ENCODE peak calls at places on chromosomes 11 and 22, in ten cellular contexts. X is transverse colon, Z is ovary, H is stomach, M is A549, B is tibial nerve, E is sigmoid colon, F is SK-N-SH, O is upper lobe of left lung, S is K562. Q is an unnamed sample. For H3K4me1, the result is how much of the 10 kb centered on the place peaks cover.

GRCh38 chr11:1155274-1155693 is 2.5 kb upstream of the MUC5AC start:
- DNase-seq in F (no peak), E (no peak), S (no peak), H (no peak), Z (no peak), X (no peak), M (no peak), O (no peak), B (no peak), Q (no peak)

GRCh38 chr11:87290304-87290922 is 252.7 kb downstream of the TMEM135 start:
- DNase-seq in H (no peak), E (no peak), O (no peak), F (peak), M (peak), X (no peak), B (no peak), Z (no peak), S (peak), Q (no peak)

GRCh38 chr11:30120045-30120589 is 103.3 kb upstream of the KCNA4 start:
- DNase-seq in X (no peak), E (no peak), B (no peak), Z (no peak), O (no peak), M (no peak), S (no peak), H (no peak), F (no peak), Q (no peak)

GRCh38 chr11:60164550-60165075 is 18.3 kb downstream of the MS4A6A start:
- DNase-seq in O (no peak), Z (no peak), E (no peak), X (no peak), B (no peak), H (no peak), M (no peak), F (no peak), S (no peak), Q (no peak)

GRCh38 chr11:131815631-131816030 is 445.2 kb downstream of the NTM start:
- DNase-seq in B (no peak), S (no peak), E (no peak), H (no peak), X (no peak), M (no peak), Z (no peak), O (no peak), F (no peak), Q (peak)

GRCh38 chr11:130520231-130520630 is 71.8 kb downstream of the ADAMTS15 start:
- DNase-seq in S (no peak), X (no peak), H (no peak), O (no peak), E (no peak), Z (no peak), M (no peak), B (no peak), F (no peak), Q (peak)

GRCh38 chr11:126495806-126496205 is 140.3 kb downstream of the ST3GAL4 start:
- DNase-seq in H (no peak), S (no peak), F (peak), B (no peak), M (no peak), O (no peak), X (no peak), E (peak), Z (no peak), Q (no peak)

GRCh38 chr22:49322231-49322630 is 505.4 kb downstream of the BRD1 start:
- DNase-seq in Z (no peak), H (peak), S (no peak), F (no peak), O (no peak), E (no peak), M (no peak), X (no peak), B (no peak), Q (peak)

GRCh38 chr11:119700536-119701346 is 28.3 kb downstream of the NECTIN1 start:
- DNase-seq in B (no peak), X (no peak), E (no peak), O (peak), Z (no peak), F (no peak), S (no peak), H (no peak), M (no peak), Q (no peak)

GRCh38 chr11:85845052-85845631 is 10.0 kb upstream of the CCDC83 start:
- DNase-seq in X (no peak), H (no peak), F (no peak), S (no peak), E (no peak), B (no peak), M (no peak), Z (no peak), O (no peak), Q (no peak)

GRCh38 chr11:31480930-31481329 is 28.5 kb downstream of the IMMP1L start:
- DNase-seq in X (no peak), B (no peak), M (no peak), H (no peak), S (no peak), E (no peak), O (no peak), F (peak), Z (no peak), Q (no peak)
- TF ChIP-seq EP300 in X (no peak), B (no peak), M (no peak), H (no peak), S (no peak), E (no peak), O (no peak), F (peak), Z (no peak), Q (no peak)

GRCh38 chr22:39992088-39992826 is 2.5 kb upstream of the FAM83F start:
- DNase-seq in S (no peak), O (no peak), M (no peak), Z (no peak), B (no peak), F (no peak), H (no peak), X (no peak), E (no peak), Q (no peak)

GRCh38 chr22:39988386-39989114 is 6.2 kb upstream of the FAM83F start:
- DNase-seq in O (no peak), M (no peak), S (peak), H (no peak), B (no peak), Z (no peak), E (no peak), F (no peak), X (no peak), Q (no peak)

GRCh38 chr22:39991164-39991860 is 3.4 kb upstream of the FAM83F start:
- DNase-seq in M (peak), B (no peak), E (no peak), S (no peak), O (no peak), X (no peak), H (no peak), Z (no peak), F (no peak), Q (no peak)

GRCh38 chr22:39990688-39991087 is 4.1 kb upstream of the FAM83F start:
- DNase-seq in O (no peak), B (no peak), F (no peak), H (no peak), M (no peak), X (no peak), S (no peak), Z (no peak), E (no peak), Q (no peak)

DNA sequence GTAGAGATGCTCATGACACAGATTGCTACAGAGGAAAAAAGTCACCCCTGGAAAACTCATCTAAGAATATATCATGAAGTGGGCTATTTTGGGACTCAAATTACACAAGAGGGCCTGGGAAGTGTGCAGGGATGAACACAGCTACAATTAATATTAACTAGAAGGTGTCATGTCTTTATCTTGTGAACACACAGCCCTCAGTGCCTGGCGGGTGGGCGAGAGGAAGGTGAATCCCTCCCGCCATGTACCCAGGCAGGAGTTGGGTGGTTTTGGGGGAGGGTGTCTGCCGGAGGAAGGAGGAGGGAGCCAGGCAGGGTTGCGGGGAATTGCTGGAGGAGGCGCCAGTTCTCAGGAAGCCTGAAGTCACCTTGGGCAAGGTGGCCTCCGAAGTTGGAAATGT is 5.1 kb upstream of the FAM83F start:
- DNase-seq in B (no peak), O (no peak), E (no peak), S (no peak), Z (no peak), X (no peak), F (no peak), M (no peak), H (no peak), Q (no peak)
- H3K4me1 ChIP-seq in B (under half), O (under half), E (under half), S (under half), Z (under half), X (under half), F (under half), M (under half), H (under half), Q (under half)

GRCh38 chr22:47329727-47330653 is 567.5 kb downstream of the TBC1D22A start:
- DNase-seq in M (no peak), S (no peak), E (no peak), H (no peak), O (no peak), B (no peak), X (no peak), F (no peak), Z (no peak), Q (peak)
- TF ChIP-seq EP300 in M (no peak), S (no peak), E (no peak), H (no peak), O (no peak), B (no peak), X (no peak), F (no peak), Z (no peak), Q (no peak)

GRCh38 chr22:36386351-36386899 is 1.3 kb downstream of the MYH9 start:
- DNase-seq in M (peak), F (no peak), O (peak), Z (no peak), B (no peak), H (no peak), S (no peak), E (no peak), X (peak), Q (no peak)

GRCh38 chr22:36383110-36383581 is 4.6 kb downstream of the MYH9 start:
- DNase-seq in X (peak), F (no peak), S (peak), M (no peak), Z (no peak), O (peak), B (no peak), E (no peak), H (peak), Q (no peak)

GRCh38 chr22:36386900-36387663 is 685 bp downstream of the MYH9 start:
- DNase-seq in F (peak), M (no peak), X (peak), S (peak), B (peak), Z (peak), E (peak), H (peak), O (peak), Q (no peak)

GRCh38 chr22:36385491-36386350 is 2.0 kb downstream of the MYH9 start:
- DNase-seq in S (no peak), H (peak), X (peak), E (peak), M (peak), B (no peak), O (peak), F (no peak), Z (peak), Q (no peak)

DNA sequence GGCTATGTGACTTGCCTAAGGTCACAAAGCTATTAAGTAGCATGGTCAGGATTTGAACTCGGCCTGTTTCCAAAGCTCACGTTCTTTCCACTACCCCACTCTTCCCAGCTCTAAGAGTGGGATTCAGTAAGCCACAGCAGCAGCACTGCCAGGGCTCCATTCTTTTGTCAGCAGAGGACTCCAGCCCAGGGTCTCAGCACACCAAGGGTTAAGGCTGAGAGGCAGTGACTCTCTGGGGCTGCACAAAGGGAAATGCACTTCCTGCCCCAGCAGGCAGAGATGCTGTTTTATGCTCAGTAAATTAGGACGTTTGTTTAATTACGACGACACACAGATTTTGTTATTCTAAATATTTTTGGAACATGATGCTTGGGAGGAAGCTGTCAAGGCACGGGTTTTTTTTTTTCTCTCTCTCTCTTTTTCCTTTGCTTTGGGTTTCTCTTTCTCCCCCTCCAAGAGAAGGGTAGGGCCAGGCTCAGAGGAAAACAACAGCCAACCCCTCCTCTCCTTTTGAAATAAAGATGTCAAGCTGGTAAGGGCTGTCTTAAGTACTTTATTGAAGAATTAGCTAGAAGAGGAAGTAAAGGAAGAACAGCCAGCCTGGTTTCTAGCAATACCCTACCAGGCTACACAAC is 2.9 kb downstream of the MYH9 start:
- DNase-seq in Z (no peak), F (peak), B (no peak), S (no peak), E (no peak), H (no peak), X (no peak), M (no peak), O (no peak), Q (no peak)
- H3K4me1 ChIP-seq in Z (under half), F (under half), B (half or more), S (under half), E (half or more), H (under half), X (half or more), M (half or more), O (half or more), Q (half or more)

DNA sequence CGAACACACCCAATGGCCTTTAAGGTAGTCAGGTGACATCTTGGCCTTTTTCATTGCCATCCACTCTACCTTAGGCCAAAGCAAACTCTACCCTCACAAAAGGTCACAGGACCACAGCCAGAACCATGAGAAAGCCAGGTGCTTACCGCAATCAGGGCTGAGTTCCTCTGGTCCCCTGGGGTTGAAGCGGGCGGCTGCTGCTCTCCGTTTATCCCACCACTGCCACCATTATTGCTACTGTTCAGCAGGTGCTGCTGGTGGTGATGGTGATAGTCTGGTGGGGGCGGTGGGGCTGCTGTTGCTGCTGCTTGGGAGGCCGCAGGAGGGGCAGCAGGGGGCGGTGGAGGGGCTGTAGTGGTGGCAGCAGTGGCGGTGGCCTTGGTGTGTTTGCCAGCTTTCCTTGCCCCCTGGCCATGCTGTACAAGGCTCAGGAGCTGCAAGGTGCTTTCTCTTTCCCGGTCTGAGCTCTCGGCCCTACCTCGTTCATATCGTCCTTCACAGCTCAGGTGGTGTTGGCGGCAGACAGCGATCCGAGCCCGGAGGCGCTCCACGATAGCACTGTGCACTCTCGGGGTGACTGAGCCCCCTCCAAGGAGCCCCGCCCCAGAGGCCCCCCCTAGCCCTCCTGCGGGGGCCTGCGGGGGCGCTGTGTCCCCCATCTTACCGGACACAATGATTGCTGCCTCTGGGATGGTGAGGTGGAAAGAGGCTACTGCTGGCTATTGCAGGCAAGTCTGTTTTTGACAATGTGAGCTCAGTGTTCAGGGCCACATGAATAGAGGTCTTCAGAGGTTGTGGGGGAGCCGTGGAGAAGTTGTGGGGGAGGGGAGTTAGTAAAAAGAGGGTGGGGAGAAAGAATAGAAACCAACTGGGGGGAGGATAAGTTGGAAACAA is 1.5 kb downstream of the MAML2 start:
- DNase-seq in E (peak), S (peak), O (peak), X (peak), H (peak), M (peak), B (no peak), F (peak), Z (peak), Q (no peak)
- TF ChIP-seq EP300 in E (no peak), S (peak), O (no peak), X (no peak), H (no peak), M (no peak), B (peak), F (no peak), Z (no peak), Q (no peak)

DNA sequence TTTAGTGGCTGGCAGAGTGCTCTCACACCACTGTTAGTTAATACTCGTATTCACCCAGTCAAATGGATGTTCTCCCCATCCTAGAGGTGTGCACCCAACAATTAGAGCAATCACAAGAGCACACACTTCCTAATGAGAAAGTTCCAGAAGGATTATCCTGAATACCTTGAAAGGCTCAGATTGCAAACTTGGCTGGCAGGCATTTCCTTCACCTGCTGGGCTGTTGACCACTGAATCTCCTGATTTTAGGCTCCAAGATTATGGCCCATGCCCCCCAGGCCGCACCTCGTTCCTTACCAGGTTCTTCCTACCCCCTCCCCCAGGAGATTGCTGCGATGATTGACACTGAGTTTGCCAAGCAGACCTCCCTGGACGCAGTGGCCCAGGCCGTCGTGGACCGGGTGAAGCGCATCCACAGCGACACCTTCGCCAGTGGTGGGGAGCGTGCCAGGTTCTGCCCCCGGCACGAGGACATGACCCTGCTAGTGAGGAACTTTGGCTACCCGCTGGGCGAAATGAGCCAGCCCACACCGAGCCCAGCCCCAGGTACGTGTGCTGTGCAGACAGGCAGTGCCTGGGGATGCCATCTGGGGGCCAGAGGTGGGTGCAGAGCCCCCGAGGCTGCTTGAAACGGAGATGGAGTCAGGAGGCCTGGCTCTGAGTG is 26.9 kb downstream of the TAB1 start:
- DNase-seq in O (no peak), M (no peak), B (no peak), E (no peak), X (no peak), H (no peak), Z (no peak), F (no peak), S (no peak), Q (no peak)
- H3K4me1 ChIP-seq in O (under half), M (under half), B (under half), E (under half), X (under half), H (under half), Z (under half), F (under half), S (under half), Q (under half)

GRCh38 chr22:47367993-47368945 is 605.8 kb downstream of the TBC1D22A start:
- DNase-seq in X (no peak), H (peak), O (peak), S (no peak), M (no peak), E (no peak), Z (no peak), B (no peak), F (no peak), Q (no peak)
- TF ChIP-seq EP300 in X (no peak), H (no peak), O (no peak), S (no peak), M (no peak), E (no peak), Z (no peak), B (no peak), F (no peak), Q (no peak)

GRCh38 chr11:3051435-3052108 is 5.7 kb downstream of the CARS1 start:
- DNase-seq in H (no peak), E (no peak), X (no peak), B (no peak), F (no peak), S (peak), O (no peak), Z (no peak), M (no peak), Q (no peak)
- H3K4me1 ChIP-seq in H (under half), E (half or more), X (under half), B (half or more), F (under half), S (under half), O (under half), Z (under half), M (under half), Q (half or more)

GRCh38 chr11:61838921-61839320 is 10.8 kb downstream of the FADS2 start:
- DNase-seq in F (no peak), S (no peak), H (no peak), X (no peak), B (no peak), M (no peak), E (no peak), O (no peak), Z (no peak), Q (no peak)
- TF ChIP-seq EP300 in F (no peak), S (no peak), H (no peak), X (no peak), B (no peak), M (no peak), E (no peak), O (no peak), Z (no peak), Q (no peak)

DNA sequence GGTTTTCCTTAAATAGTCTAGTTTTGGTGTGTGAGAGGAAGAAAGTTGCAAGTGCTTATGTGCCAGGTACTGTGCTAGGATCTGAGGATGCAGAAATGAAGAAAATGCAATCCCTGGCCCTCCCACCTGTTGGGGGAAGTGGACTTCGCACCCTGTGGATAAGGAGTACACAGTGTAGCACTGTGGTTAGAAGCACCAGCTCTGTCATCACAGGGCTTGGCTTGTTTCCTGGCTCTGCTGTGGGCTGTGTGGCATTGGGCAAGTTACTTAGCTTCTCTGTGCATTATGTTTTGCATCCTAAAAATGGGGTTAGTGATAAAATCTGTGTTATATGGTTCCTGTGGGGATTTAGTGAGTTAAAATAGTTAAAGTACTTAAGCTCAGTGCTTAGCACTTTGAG is 68.2 kb downstream of the ENDOD1 start:
- DNase-seq in H (no peak), X (no peak), E (no peak), M (no peak), F (no peak), B (no peak), Z (no peak), O (no peak), S (no peak), Q (no peak)
- H3K4me1 ChIP-seq in H (under half), X (under half), E (under half), M (under half), F (under half), B (under half), Z (under half), O (under half), S (under half), Q (under half)

Q was measured in esophagus muscularis mucosa.